ENCODE peak calls at places on chromosomes 3 and 15, in six cellular contexts. V is K562, Q is stomach, Y is cardiac muscle cell, P is IMR-90, S is Peyer's patch. L is an unnamed sample. For H3K4me1 and H3K27me3, the result is how much of the 10 kb centered on the place peaks cover.

GRCh38 chr3:161859870-161860450 is 363.4 kb downstream of the OTOL1 start:
- DNase-seq in V (no peak), Q (no peak), Y (no peak), P (no peak), S (no peak), L (peak)

GRCh38 chr15:68816158-68816557 is 4.5 kb downstream of the ANP32A start:
- DNase-seq in V (no peak), Q (no peak), Y (no peak), P (no peak), S (no peak), L (no peak)

GRCh38 chr3:144482876-144483275 is 511.3 kb downstream of the DIPK2A start:
- DNase-seq in V (no peak), Q (no peak), Y (no peak), P (no peak), S (no peak), L (no peak)

GRCh38 chr3:170102421-170102820 is 64.6 kb downstream of the GPR160 start:
- DNase-seq in V (no peak), Q (no peak), Y (no peak), P (no peak), S (no peak), L (no peak)

GRCh38 chr3:171556574-171557145 is 96.5 kb upstream of the TNIK start:
- DNase-seq in V (no peak), Q (no peak), Y (no peak), P (peak), S (no peak), L (no peak)

GRCh38 chr3:39090922-39091321 is 16.5 kb downstream of the GORASP1 start:
- DNase-seq in V (no peak), Q (no peak), Y (peak), P (peak), S (no peak), L (no peak)

GRCh38 chr3:53030864-53031445 is 14.9 kb downstream of the SFMBT1 start:
- DNase-seq in V (no peak), Q (no peak), Y (no peak), P (no peak), S (peak), L (peak)

GRCh38 chr3:67646586-67647234 is 7.7 kb downstream of the SUCLG2 start:
- DNase-seq in V (no peak), Q (no peak), Y (peak), P (peak), S (no peak), L (no peak)

GRCh38 chr3:9727041-9727595 is 4.4 kb upstream of the BRPF1 start:
- DNase-seq in V (peak), Q (no peak), Y (no peak), P (no peak), S (peak), L (peak)

GRCh38 chr3:12967751-12968209 is 105.4 kb downstream of the IQSEC1 start:
- DNase-seq in V (peak), Q (peak), Y (peak), P (peak), S (peak), L (peak)

GRCh38 chr3:55720614-55721013 is 233.5 kb upstream of the WNT5A start:
- DNase-seq in V (no peak), Q (no peak), Y (peak), P (peak), S (no peak), L (no peak)

GRCh38 chr3:115272036-115272824 is 125.1 kb upstream of the ZBTB20 start:
- DNase-seq in V (no peak), Q (no peak), Y (peak), P (peak), S (no peak), L (peak)

GRCh38 chr3:131731709-131732108 is 228.9 kb upstream of the MRPL3 start:
- DNase-seq in V (no peak), Q (no peak), Y (no peak), P (no peak), S (no peak), L (no peak)

GRCh38 chr3:161055210-161055609 is 49.9 kb downstream of the B3GALNT1 start:
- DNase-seq in V (no peak), Q (no peak), Y (no peak), P (no peak), S (no peak), L (no peak)

GRCh38 chr15:81274932-81275341 is 49.0 kb downstream of the STARD5 start:
- DNase-seq in V (peak), Q (peak), Y (peak), P (peak), S (peak), L (peak)

GRCh38 chr3:58082047-58082446 is 73.8 kb downstream of the FLNB start:
- DNase-seq in V (peak), Q (no peak), Y (peak), P (peak), S (peak), L (no peak)

GRCh38 chr15:43977072-43977884 is 150.5 kb downstream of the WDR76 start:
- DNase-seq in V (no peak), Q (no peak), Y (no peak), P (no peak), S (peak), L (no peak)

GRCh38 chr3:105608623-105609022 is 241.9 kb downstream of the ALCAM start:
- DNase-seq in V (no peak), Q (no peak), Y (no peak), P (no peak), S (no peak), L (no peak)

GRCh38 chr3:188401244-188401604 is 247.3 kb downstream of the LPP start:
- DNase-seq in V (no peak), Q (no peak), Y (no peak), P (no peak), S (no peak), L (no peak)

GRCh38 chr3:57279685-57280084 is 12.8 kb downstream of the ASB14 start:
- DNase-seq in V (no peak), Q (no peak), Y (no peak), P (no peak), S (no peak), L (no peak)

GRCh38 chr3:177418787-177419186 is 221.5 kb upstream of the TBL1XR1 start:
- DNase-seq in V (no peak), Q (no peak), Y (no peak), P (no peak), S (no peak), L (no peak)

GRCh38 chr15:77620297-77620696 is 12.4 kb downstream of the LINGO1 start:
- DNase-seq in V (peak), Q (no peak), Y (no peak), P (no peak), S (no peak), L (no peak)

GRCh38 chr15:61827131-61827530 is 233.1 kb downstream of the VPS13C start:
- DNase-seq in V (no peak), Q (no peak), Y (no peak), P (no peak), S (no peak), L (no peak)

GRCh38 chr3:177191108-177191779 is 6.0 kb downstream of the TBL1XR1 start:
- DNase-seq in V (no peak), Q (no peak), Y (no peak), P (no peak), S (no peak), L (no peak)

GRCh38 chr3:119644481-119644880 is 15.9 kb downstream of the POPDC2 start:
- DNase-seq in V (no peak), Q (no peak), Y (no peak), P (no peak), S (no peak), L (no peak)

GRCh38 chr3:190528721-190529120 is 14.8 kb downstream of the IL1RAP start:
- DNase-seq in V (no peak), Q (no peak), Y (no peak), P (no peak), S (no peak), L (no peak)

GRCh38 chr3:78497025-78497424 is 1270.8 kb downstream of the ROBO1 start:
- DNase-seq in V (no peak), Q (no peak), Y (no peak), P (no peak), S (no peak), L (no peak)

GRCh38 chr3:98962189-98962930 is 60.9 kb upstream of the DCBLD2 start:
- DNase-seq in V (no peak), Q (no peak), Y (peak), P (peak), S (no peak), L (no peak)

GRCh38 chr3:98966434-98966833 is 64.9 kb upstream of the DCBLD2 start:
- DNase-seq in V (no peak), Q (no peak), Y (no peak), P (no peak), S (no peak), L (no peak)

GRCh38 chr3:98961161-98962155 is 60.0 kb upstream of the DCBLD2 start:
- DNase-seq in V (no peak), Q (no peak), Y (peak), P (peak), S (no peak), L (no peak)

GRCh38 chr3:98964784-98965183 is 63.3 kb upstream of the DCBLD2 start:
- DNase-seq in V (no peak), Q (no peak), Y (no peak), P (no peak), S (no peak), L (no peak)

GRCh38 chr3:98962951-98963350 is 61.5 kb upstream of the DCBLD2 start:
- DNase-seq in V (no peak), Q (no peak), Y (no peak), P (peak), S (no peak), L (no peak)
- H3K4me3 ChIP-seq in V (no peak), Q (no peak), Y (no peak), P (no peak), S (no peak), L (no peak)

GRCh38 chr15:74201656-74202420 is 749 bp downstream of the STRA6 start:
- DNase-seq in V (no peak), Q (no peak), Y (no peak), P (no peak), S (no peak), L (no peak)
- H3K4me1 ChIP-seq in V (under half), Q (under half), Y (under half), P (under half), S (under half), L (under half)

DNA sequence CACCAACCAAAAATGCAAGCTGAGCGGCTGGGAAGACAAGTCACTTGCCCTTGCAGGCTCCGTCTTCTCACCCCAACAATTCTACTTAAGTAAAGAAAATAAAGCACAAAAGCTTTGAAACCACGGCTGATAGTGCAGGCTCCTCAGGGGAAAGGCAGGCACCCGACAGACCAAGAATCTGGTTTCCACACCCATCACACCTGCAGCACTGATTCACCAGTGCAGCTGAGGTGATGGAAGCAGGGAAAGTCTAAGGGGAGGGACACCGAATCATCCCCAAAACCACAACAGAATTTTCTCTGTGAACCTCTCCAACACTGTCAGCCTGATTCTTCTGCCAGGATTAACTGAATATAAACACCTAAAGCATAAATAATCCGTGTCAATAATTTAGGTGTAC is 62.0 kb upstream of the NSMCE3 start:
- DNase-seq in V (no peak), Q (no peak), Y (no peak), P (no peak), S (no peak), L (no peak)
- H3K27me3 ChIP-seq in V (under half), Q (under half), Y (under half), P (under half), S (under half), L (under half)

DNA sequence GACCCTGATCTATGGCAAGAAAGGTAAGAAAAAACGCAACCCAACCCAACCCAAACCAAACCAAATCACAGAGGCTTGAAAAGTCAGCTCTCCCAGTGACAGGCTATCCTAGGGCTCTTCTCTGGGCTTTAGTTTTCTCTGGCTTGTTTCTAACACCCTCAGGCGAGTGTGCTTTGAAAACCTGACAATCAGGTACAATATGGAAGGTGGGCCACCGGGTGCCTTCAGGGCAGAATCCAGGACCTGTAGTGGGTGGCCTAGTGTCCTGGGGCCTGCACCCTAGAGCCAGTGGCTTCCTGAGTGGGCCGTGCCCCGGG is 46.8 kb downstream of the BHLHE40 start:
- DNase-seq in V (no peak), Q (no peak), Y (no peak), P (no peak), S (no peak), L (no peak)
- H3K4me3 ChIP-seq in V (no peak), Q (peak), Y (no peak), P (no peak), S (peak), L (peak)